ENCODE peak calls at places on chromosomes 1 and 21, in six cellular contexts. R is GM12865, S is adrenal gland, Z is AG10803, P is thoracic aorta, T is A673. X is an unnamed sample.

GRCh38 chr21:33893917-33894316 is 21.7 kb downstream of the ATP5PO start:
- DNase-seq in S (no peak), Z (no peak), T (peak; percentile 45), P (no peak), R (no peak), X (no peak)

GRCh38 chr1:230073371-230074035 is 6.5 kb downstream of the GALNT2 start:
- DNase-seq in P (no peak), S (no peak), Z (peak; percentile 37), T (peak; percentile 83), R (no peak), X (no peak)

GRCh38 chr1:163570061-163570460 is 248.3 kb downstream of the NUF2 start:
- DNase-seq in P (no peak), R (no peak), Z (peak; percentile 11), S (no peak), T (peak; percentile 93), X (no peak)

GRCh38 chr1:31977361-31978131 is 36.1 kb upstream of the KHDRBS1 start:
- DNase-seq in R (peak; percentile 50), Z (peak; percentile 94), T (peak; percentile 60), S (no peak), P (no peak), X (peak; percentile 69)

GRCh38 chr1:48001696-48002095 is 4.5 kb upstream of the TRABD2B start:
- DNase-seq in T (no peak), R (no peak), Z (no peak), P (no peak), S (no peak), X (no peak)

GRCh38 chr21:38273745-38274544 is 17.2 kb downstream of the KCNJ15 start:
- DNase-seq in Z (no peak), R (peak; percentile 16), T (no peak), P (no peak), S (no peak), X (no peak)

GRCh38 chr1:1434131-1434811 is 1.2 kb upstream of the VWA1 start:
- DNase-seq in P (no peak), Z (no peak), R (no peak), S (peak; percentile 33), T (no peak), X (no peak)

GRCh38 chr1:30473920-30474817 is 249.2 kb downstream of the MATN1 start:
- DNase-seq in P (no peak), Z (no peak), T (peak; percentile 36), S (no peak), R (no peak), X (no peak)

GRCh38 chr1:25169610-25170009 is 62.7 kb downstream of the SYF2 start:
- DNase-seq in T (no peak), Z (no peak), R (no peak), P (no peak), S (no peak), X (no peak)

GRCh38 chr1:168958562-168959289 is 147.8 kb upstream of the ATP1B1 start:
- DNase-seq in Z (no peak), T (no peak), P (no peak), R (no peak), S (no peak), X (peak; percentile 50)

GRCh38 chr1:29677028-29678024 is 441.0 kb downstream of the PTPRU start:
- DNase-seq in T (no peak), Z (peak; percentile 15), P (no peak), R (no peak), S (no peak), X (no peak)

GRCh38 chr1:63817152-63817667 is 43.4 kb downstream of the ROR1 start:
- DNase-seq in R (no peak), S (no peak), Z (no peak), P (no peak), T (peak; percentile 77), X (peak; percentile 66)

GRCh38 chr1:238592586-238592985 is 701.9 kb upstream of the ZP4 start:
- DNase-seq in Z (no peak), R (no peak), S (no peak), T (no peak), P (no peak), X (no peak)

GRCh38 chr1:27145934-27146354 is 9.0 kb downstream of the SLC9A1 start:
- DNase-seq in T (peak; percentile 30), S (peak; percentile 91), P (peak; percentile 36), R (no peak), Z (peak; percentile 79), X (peak; percentile 73)

GRCh38 chr1:145701306-145701862 is 5.8 kb downstream of the PDZK1 start:
- DNase-seq in Z (peak; percentile 51), T (no peak), R (no peak), P (no peak), S (no peak), X (no peak)

GRCh38 chr1:243890576-243890975 is 40.5 kb upstream of the AKT3 start:
- DNase-seq in T (no peak), S (no peak), P (no peak), Z (peak; percentile 95), R (no peak), X (peak; percentile 42)

GRCh38 chr1:194268839-194269238 is 1082.4 kb upstream of the B3GALT2 start:
- DNase-seq in S (no peak), R (no peak), P (no peak), Z (no peak), T (no peak), X (peak; percentile 47)

GRCh38 chr1:176767714-176768136 is 304.8 kb downstream of the PAPPA2 start:
- DNase-seq in P (no peak), S (no peak), R (no peak), T (no peak), Z (no peak), X (no peak)

GRCh38 chr1:10514490-10515235 is 39.9 kb downstream of the PEX14 start:
- DNase-seq in Z (peak; percentile 50), T (peak; percentile 86), P (no peak), R (peak; percentile 56), S (no peak), X (peak; percentile 53)

GRCh38 chr1:29210278-29211085 is 20.3 kb downstream of the MECR start:
- DNase-seq in S (no peak), Z (no peak), T (no peak), R (peak; percentile 53), P (no peak), X (no peak)

GRCh38 chr21:36535618-36536241 is 55.8 kb upstream of the CLDN14 start:
- DNase-seq in S (no peak), R (peak; percentile 95), T (peak; percentile 63), P (no peak), Z (no peak), X (no peak)

GRCh38 chr1:202210370-202210769 is 16.8 kb downstream of the LGR6 start:
- DNase-seq in S (no peak), T (peak; percentile 38), P (no peak), R (no peak), Z (peak; percentile 21), X (peak; percentile 14)

GRCh38 chr21:35226960-35227741 is 178.0 kb upstream of the RUNX1 start:
- DNase-seq in Z (no peak), P (no peak), T (no peak), S (no peak), R (peak; percentile 86), X (no peak)

DNA sequence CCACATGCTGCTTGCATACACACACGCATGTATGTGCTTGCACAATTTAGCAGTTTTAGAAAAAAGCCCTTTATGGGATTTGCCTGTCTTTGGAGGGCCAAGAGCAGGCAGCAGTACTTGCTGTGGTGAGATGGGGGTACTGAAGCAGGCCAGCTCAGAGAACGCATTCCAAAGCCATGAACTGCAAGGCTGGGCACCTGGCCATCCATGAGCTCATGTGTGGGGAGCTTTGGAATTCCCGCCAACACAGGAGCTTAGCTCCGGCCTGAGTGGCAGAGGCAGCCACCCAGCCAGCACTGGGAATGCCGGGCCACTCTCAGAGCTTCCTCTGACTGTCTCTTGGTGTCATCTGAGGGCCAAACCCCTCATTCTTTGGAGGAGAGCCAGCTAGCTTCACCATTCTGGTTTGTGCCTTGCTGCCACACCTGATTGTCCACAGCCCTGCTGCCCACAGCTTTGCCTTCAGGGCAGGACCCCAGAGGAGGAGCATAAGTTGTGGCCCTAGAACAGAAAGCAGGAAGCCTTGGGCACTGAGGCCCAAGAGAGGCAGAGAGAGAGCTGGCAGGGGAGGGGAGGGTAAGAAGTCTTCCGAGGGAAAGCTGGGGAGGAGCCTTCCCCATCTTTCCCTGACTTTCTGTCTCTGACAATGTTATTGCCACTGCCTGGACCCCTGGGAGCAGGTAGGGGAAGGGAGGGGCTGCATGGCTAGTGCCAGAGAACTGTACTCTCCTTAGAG is 92.1 kb upstream of the POU3F1 start:
- DNase-seq in Z (peak; percentile 94), P (peak; percentile 67), S (peak; percentile 85), T (peak; percentile 80), R (no peak), X (peak; percentile 94)
- TF ChIP-seq CTCF in Z (peak; percentile 35), P (peak; percentile 80), S (peak; percentile 25), T (no peak), R (no peak), X (peak; percentile 31)

GRCh38 chr1:247639381-247639981 is 34.1 kb downstream of the OR2G3 start:
- DNase-seq in Z (peak; percentile 12), R (no peak), P (no peak), T (no peak), S (peak; percentile 53), X (peak; percentile 15)
- H3K4me3 ChIP-seq in Z (no peak overlapping the region), R (no peak overlapping the region), P (peak overlapping the region; percentile 51), T (no peak overlapping the region), S (no peak overlapping the region), X (no peak overlapping the region)

GRCh38 chr21:46429754-46430681 is 28.7 kb upstream of the DIP2A start:
- DNase-seq in S (no peak), P (no peak), R (no peak), T (no peak), Z (no peak), X (no peak)

GRCh38 chr21:46434322-46434958 is 24.3 kb upstream of the DIP2A start:
- DNase-seq in R (no peak), T (no peak), P (no peak), Z (no peak), S (no peak), X (no peak)

GRCh38 chr21:46431884-46432488 is 26.7 kb upstream of the DIP2A start:
- DNase-seq in R (no peak), P (no peak), T (no peak), Z (no peak), S (no peak), X (no peak)

GRCh38 chr21:46428987-46429710 is 29.5 kb upstream of the DIP2A start:
- DNase-seq in R (no peak), Z (no peak), T (no peak), S (no peak), P (no peak), X (no peak)

DNA sequence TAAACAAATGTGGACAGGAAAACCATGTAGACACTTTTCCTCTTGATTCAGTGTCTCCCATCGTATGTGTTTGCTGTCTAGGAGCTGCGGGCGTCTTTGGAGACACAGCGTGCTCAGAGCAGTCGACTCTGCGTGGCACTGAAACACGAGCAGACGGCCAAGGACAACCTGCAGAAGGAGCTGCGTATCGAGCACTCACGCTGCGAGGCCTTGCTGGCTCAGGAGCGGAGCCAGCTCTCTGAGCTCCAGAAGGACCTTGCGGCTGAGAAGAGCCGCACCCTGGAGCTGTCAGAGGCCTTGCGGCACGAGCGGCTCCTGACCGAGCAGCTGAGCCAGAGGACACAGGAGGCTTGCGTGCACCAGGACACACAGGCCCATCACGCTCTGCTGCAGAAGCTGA is 27.2 kb upstream of the DIP2A start:
- DNase-seq in Z (no peak), P (no peak), S (peak; percentile 78), T (no peak), R (no peak), X (no peak)
- TF ChIP-seq CTCF in Z (no peak), P (no peak), S (no peak), T (no peak), R (no peak), X (no peak)

DNA sequence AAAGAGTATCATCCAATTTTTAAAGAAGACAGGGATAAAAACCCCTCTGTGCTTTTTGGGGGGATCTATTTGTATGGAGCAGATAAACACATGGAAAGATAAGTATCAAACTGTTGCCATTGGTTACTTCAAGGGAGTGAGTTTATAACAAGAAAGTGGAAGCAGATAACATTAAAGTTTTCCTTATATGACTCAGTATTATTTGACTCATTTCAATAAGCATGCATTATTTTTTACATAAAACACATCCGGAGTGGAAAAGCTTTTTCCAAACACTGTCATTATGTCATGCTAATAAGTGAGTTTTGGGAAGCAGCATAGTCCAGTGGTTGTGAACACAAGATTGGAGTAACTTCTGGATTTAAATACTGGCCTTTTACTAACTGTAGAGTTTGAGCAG is 452.2 kb downstream of the LTN1 start:
- DNase-seq in Z (peak; percentile 46), P (no peak), S (no peak), T (no peak), R (no peak), X (peak; percentile 56)
- H3K4me3 ChIP-seq in Z (no peak overlapping the region), P (no peak overlapping the region), S (no peak overlapping the region), T (no peak overlapping the region), R (no peak overlapping the region), X (no peak overlapping the region)